ENCODE peak calls at places on chromosomes 7 and 10, in eight cellular contexts. Y is cardiac fibroblast, U is adrenal gland, P is nephron progenitor cell, K is endothelial cell, T is tibial artery, B is AG04449, L is fibroblast of villous mesenchyme. W is an unnamed sample.

GRCh38 chr10:83932245-83932644 is 207.1 kb upstream of the GHITM start:
- DNase-seq in U (no peak), K (no peak), P (no peak), L (no peak), Y (no peak), T (no peak), B (no peak), W (no peak)

GRCh38 chr10:44983895-44984278 is 5.3 kb upstream of the DEPP1 start:
- DNase-seq in P (no peak), B (no peak), Y (no peak), K (no peak), T (peak; percentile 16), U (no peak), L (no peak), W (no peak)

GRCh38 chr7:159118220-159118595 is 26.5 kb downstream of the VIPR2 start:
- DNase-seq in B (no peak), T (no peak), Y (no peak), L (no peak), K (no peak), P (no peak), U (no peak), W (no peak)

GRCh38 chr10:89515031-89515841 is 20.2 kb downstream of the SLC16A12 start:
- DNase-seq in Y (peak; percentile 90), L (peak; percentile 98), K (no peak), T (peak; percentile 34), B (peak; percentile 100), U (no peak), P (no peak), W (no peak)

GRCh38 chr7:55336540-55336939 is 28.6 kb upstream of the LANCL2 start:
- DNase-seq in U (no peak), B (no peak), L (no peak), K (no peak), T (no peak), P (no peak), Y (no peak), W (no peak)

GRCh38 chr7:121547341-121548092 is 151.4 kb upstream of the FAM3C start:
- DNase-seq in K (no peak), T (no peak), U (no peak), P (peak; percentile 5), L (peak; percentile 79), Y (peak; percentile 84), B (no peak), W (no peak)

GRCh38 chr10:79202188-79203013 is 133.6 kb downstream of the ZMIZ1 start:
- DNase-seq in P (peak; percentile 65), B (no peak), U (no peak), Y (peak; percentile 58), K (peak; percentile 68), T (no peak), L (peak; percentile 45), W (no peak)

GRCh38 chr10:132516771-132517725 is 20.5 kb upstream of the INPP5A start:
- DNase-seq in T (peak; percentile 94), B (peak; percentile 81), Y (peak; percentile 98), L (peak; percentile 94), U (peak; percentile 97), P (peak; percentile 78), K (peak; percentile 55), W (no peak)

GRCh38 chr10:103847909-103848468 is 7.4 kb downstream of the SH3PXD2A start:
- DNase-seq in L (no peak), U (no peak), Y (no peak), T (no peak), P (no peak), B (no peak), K (no peak), W (no peak)

GRCh38 chr7:100080895-100081534 is 508 bp downstream of the ZNF3 start:
- DNase-seq in U (no peak), P (no peak), K (no peak), Y (no peak), B (no peak), L (peak; percentile 42), T (no peak), W (no peak)

GRCh38 chr7:74656421-74656910 is 1.1 kb upstream of the GTF2I start:
- DNase-seq in K (peak; percentile 53), U (peak; percentile 78), P (peak; percentile 47), L (peak; percentile 30), B (no peak), Y (peak; percentile 32), T (no peak), W (no peak)

GRCh38 chr7:21948887-21949469 is 3.3 kb upstream of the CDCA7L start:
- DNase-seq in P (no peak), B (no peak), T (no peak), L (no peak), K (no peak), Y (peak; percentile 11), U (no peak), W (no peak)

GRCh38 chr7:128151646-128152045 is 89.4 kb upstream of the LEP start:
- DNase-seq in K (no peak), Y (no peak), B (no peak), U (no peak), P (no peak), L (no peak), T (no peak), W (no peak)

DNA sequence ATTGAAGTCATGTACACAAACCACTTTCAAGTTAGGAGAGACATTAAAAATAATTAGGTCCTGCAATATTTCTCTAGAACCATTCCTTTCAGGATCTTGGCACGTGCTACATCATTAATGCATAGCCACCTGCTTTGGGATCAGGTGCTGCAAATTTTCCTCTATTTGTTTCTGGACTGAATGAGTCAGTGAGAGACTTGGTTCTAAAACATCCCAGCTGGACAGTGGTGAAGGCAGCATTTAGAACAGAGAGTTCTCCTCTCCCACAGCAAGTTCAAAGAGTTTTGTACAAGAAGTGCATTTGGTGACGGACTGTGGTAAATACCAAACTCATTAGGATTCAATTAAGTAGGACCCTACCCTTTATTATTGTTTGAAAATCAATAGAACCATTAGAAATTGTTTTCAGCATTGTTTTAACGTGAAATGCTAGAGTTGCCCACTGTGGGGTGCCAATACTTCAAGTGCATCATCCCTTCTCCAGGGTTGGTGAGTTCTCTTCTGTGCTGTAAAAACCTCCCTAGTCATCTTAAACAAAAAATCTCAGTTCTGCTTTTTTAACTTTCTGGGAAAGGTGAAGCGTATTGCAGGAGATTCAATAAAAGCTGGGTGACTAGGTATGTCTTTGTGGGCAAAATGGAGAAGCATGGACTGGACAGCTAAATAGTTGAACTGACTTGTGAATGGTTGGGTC is 698.9 kb downstream of the SUGCT start:
- DNase-seq in P (no peak), T (no peak), B (no peak), K (no peak), Y (peak; percentile 37), U (no peak), L (peak; percentile 28), W (no peak)
- TF ChIP-seq CTCF in P (no peak), T (no peak), B (peak; percentile 26), K (no peak), Y (peak; percentile 33), U (no peak), L (peak; percentile 45), W (no peak)

DNA sequence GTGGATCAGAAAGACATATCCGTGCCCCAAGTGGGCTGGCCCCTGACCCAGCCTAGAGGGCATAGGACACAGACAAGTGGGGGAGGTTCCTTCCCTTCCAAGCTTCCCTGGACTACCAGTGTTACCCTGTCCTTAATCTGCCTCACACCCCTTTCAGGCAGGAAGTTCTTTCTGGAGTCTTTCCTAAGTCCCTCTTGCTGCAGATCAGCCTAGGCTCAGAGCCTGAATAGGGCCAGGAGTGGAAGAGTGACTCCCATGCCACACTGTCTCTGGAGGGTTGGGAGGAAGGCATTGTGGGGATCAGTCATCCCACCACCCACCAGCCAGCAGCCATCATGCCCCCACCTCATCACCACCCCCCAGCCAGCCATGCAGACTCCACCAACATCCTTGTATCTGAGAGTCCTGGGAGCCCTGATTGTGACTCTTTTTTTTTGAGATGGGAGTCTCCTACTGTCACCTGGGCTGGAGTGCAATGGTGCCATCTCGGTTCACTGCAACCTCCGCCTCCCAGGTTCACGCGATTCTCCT is 22.6 kb downstream of the POLL start:
- DNase-seq in T (no peak), L (no peak), K (no peak), P (no peak), Y (no peak), U (no peak), B (no peak), W (peak; percentile 42)
- TF ChIP-seq CTCF in T (no peak), L (no peak), K (no peak), P (no peak), Y (no peak), U (no peak), B (no peak), W (no peak)

DNA sequence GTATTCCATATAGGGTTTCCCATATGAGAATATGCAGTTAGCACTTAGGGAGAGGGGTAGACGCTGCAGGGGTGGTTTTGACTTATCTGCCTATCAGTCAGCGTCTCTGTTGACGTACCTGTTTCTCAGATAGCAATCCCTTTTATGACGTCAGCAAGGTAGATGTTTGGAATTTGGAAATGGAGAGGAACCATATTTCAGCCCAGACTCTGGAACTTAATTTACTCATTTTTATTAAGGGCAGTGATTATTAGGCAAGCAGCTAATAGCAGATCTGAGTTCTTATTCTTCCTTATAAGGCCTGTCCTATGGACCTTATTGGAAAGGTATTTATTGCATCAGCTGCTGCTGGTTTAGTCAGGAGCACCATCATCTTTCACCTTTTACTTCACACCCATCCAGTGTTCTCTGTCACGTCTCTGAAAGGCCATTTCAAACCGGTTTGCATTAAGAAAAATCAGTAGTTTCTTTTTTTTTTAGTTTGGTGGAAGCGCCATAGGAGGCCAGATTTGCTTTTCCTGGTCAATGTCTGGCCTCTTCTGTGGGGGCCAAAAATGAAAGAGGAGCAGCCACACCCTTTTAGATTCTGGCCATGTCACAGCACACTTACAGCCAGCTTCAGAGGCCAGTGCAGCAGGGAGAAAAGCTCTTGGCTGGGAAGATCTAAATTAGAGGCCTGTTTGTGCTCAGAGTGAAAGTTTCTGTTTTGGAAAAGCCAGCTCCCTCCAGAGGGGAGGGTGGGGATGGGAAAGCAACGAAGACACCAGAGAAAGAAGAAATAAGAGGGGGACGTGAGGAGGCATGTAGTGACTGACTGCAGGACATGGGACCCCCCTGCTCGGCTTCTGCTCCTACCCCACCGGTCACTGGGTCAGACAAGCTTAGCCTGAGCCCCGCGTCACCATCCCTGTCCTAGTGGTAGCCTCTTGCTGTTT is 146.3 kb downstream of the TCF7L2 start:
- DNase-seq in L (peak; percentile 36), P (no peak), U (no peak), Y (no peak), T (no peak), B (no peak), K (no peak), W (no peak)
- TF ChIP-seq CTCF in L (no peak), P (no peak), U (no peak), Y (no peak), T (no peak), B (no peak), K (no peak), W (no peak)

DNA sequence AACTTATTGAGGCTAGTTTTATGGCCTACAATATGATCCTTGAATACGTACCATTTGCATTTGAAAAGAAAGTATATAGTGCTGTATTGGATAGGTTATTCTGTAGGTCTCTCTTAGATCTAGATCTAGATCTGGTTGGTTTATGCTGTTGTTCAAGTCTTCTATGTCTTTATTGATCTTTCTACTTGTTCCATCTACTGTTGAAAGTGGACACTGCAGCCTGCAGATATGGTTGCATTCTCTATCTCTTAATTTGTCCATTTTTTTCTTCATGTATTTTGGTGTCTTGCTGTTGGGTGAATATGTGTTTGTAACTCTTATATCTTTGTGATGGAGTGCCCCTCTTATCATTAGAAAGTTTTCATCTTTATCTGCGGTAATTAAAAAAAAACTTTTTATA is 139.4 kb upstream of the PCDH15 start:
- DNase-seq in L (no peak), K (no peak), Y (no peak), U (no peak), T (no peak), B (no peak), P (no peak), W (no peak)
- TF ChIP-seq CTCF in L (no peak), K (no peak), Y (no peak), U (no peak), T (no peak), B (no peak), P (peak; percentile 12), W (peak; percentile 32)

W was measured in type B pancreatic cell.